ENCODE peak calls at places on chromosomes 5 and 9, in eight cellular contexts. O is activated CD8-positive, alpha-beta T cell treated with anti-CD3 and anti-CD28 coated beads for 36 hours; X is activated CD4-positive, alpha-beta T cell treated with anti-CD3 and anti-CD28 coated beads for 36 hours; B is A549; P is left cardiac atrium; V is activated B cell treated with CpG ODN at 0.5 μM for 24 hours; S is activated T-cell treated with anti-CD3 and anti-CD28 coated beads, Interleukin-2, amount 50 U/mL, for 72 hours; D is gastroesophageal sphincter. K is an unnamed sample.

GRCh38 chr5:150540615-150541396 is 32.9 kb downstream of the NDST1 start:
- ATAC-seq in O (no peak), X (no peak), B (no peak), P (peak), V (no peak), S (no peak), D (peak), K (no peak)

GRCh38 chr5:172163346-172163745 is 24.7 kb downstream of the STK10 start:
- ATAC-seq in O (no peak), X (no peak), B (peak), P (peak), V (no peak), S (no peak), D (peak), K (no peak)

GRCh38 chr9:126833710-126834345 is 26.6 kb upstream of the ZBTB34 start:
- ATAC-seq in O (no peak), X (no peak), B (no peak), P (no peak), V (no peak), S (no peak), D (no peak), K (no peak)

GRCh38 chr9:34989946-34990635 is 546 bp downstream of the DNAJB5 start:
- ATAC-seq in O (no peak), X (no peak), B (peak), P (peak), V (no peak), S (no peak), D (peak), K (no peak)

GRCh38 chr5:88452820-88453219 is 184.2 kb upstream of the TMEM161B start:
- ATAC-seq in O (no peak), X (no peak), B (no peak), P (no peak), V (no peak), S (no peak), D (no peak), K (no peak)

GRCh38 chr9:22134390-22134789 is 125.3 kb upstream of the CDKN2B start:
- ATAC-seq in O (no peak), X (no peak), B (no peak), P (no peak), V (no peak), S (no peak), D (no peak), K (no peak)

GRCh38 chr5:98464737-98465330 is 308.6 kb upstream of the RGMB start:
- ATAC-seq in O (no peak), X (no peak), B (no peak), P (no peak), V (peak), S (no peak), D (no peak), K (no peak)

GRCh38 chr5:38718874-38719391 is 126.9 kb upstream of the OSMR start:
- ATAC-seq in O (no peak), X (no peak), B (no peak), P (peak), V (no peak), S (no peak), D (peak), K (no peak)

GRCh38 chr9:119365291-119366027 is 3.8 kb downstream of the BRINP1 start:
- ATAC-seq in O (no peak), X (no peak), B (peak), P (no peak), V (no peak), S (no peak), D (no peak), K (no peak)

GRCh38 chr9:93963969-93964368 is 8.8 kb upstream of the BARX1 start:
- ATAC-seq in O (no peak), X (no peak), B (no peak), P (no peak), V (no peak), S (no peak), D (no peak), K (no peak)

GRCh38 chr9:136697146-136697820 is 10.0 kb upstream of the AGPAT2 start:
- ATAC-seq in O (no peak), X (no peak), B (no peak), P (no peak), V (no peak), S (no peak), D (no peak), K (no peak)

GRCh38 chr9:127550751-127551150 is 61.3 kb upstream of the STXBP1 start:
- ATAC-seq in O (no peak), X (no peak), B (no peak), P (no peak), V (no peak), S (no peak), D (peak), K (no peak)

GRCh38 chr9:136662656-136663310 is at the start of gene EGFL7:
- ATAC-seq in O (no peak), X (no peak), B (no peak), P (peak), V (no peak), S (no peak), D (peak), K (no peak)

GRCh38 chr9:91534374-91534773 is 110.7 kb upstream of the NFIL3 start:
- ATAC-seq in O (no peak), X (no peak), B (peak), P (no peak), V (no peak), S (no peak), D (no peak), K (no peak)

GRCh38 chr5:157955541-157956172 is 96.7 kb upstream of the CLINT1 start:
- ATAC-seq in O (no peak), X (no peak), B (no peak), P (no peak), V (no peak), S (no peak), D (no peak), K (no peak)